ENCODE peak calls at places on chromosomes 11 and 22, in seven cellular contexts. One of them, this sample, is unnamed.

GRCh38 chr11:34492806-34493414 is 20.7 kb downstream of the ELF5 start:
- DNase-seq in trophoblast cell: peak; percentile 48
- DNase-seq in tibial artery: peak; percentile 79
- DNase-seq in body of pancreas: peak; percentile 71
- DNase-seq in sigmoid colon: no peak
- DNase-seq in A549: peak; percentile 66
- DNase-seq in SK-N-MC: peak; percentile 42
- DNase-seq in this sample: peak; percentile 54

GRCh38 chr11:16902979-16903378 is 111.2 kb downstream of the PLEKHA7 start:
- DNase-seq in A549: no peak
- DNase-seq in body of pancreas: no peak
- DNase-seq in sigmoid colon: no peak
- DNase-seq in tibial artery: no peak
- DNase-seq in trophoblast cell: no peak
- DNase-seq in SK-N-MC: no peak
- DNase-seq in this sample: no peak

GRCh38 chr22:50724616-50725015 is 13.4 kb upstream of the ACR start:
- DNase-seq in trophoblast cell: no peak
- DNase-seq in A549: no peak
- DNase-seq in body of pancreas: no peak
- DNase-seq in tibial artery: no peak
- DNase-seq in sigmoid colon: no peak
- DNase-seq in SK-N-MC: no peak
- DNase-seq in this sample: no peak

GRCh38 chr22:41983516-41983915 is 14.3 kb downstream of the SEPTIN3 start:
- DNase-seq in SK-N-MC: peak; percentile 45
- DNase-seq in A549: no peak
- DNase-seq in body of pancreas: no peak
- DNase-seq in tibial artery: no peak
- DNase-seq in trophoblast cell: peak; percentile 76
- DNase-seq in sigmoid colon: no peak
- DNase-seq in this sample: no peak

GRCh38 chr11:66857234-66857926 is 516 bp downstream of the LRFN4 start:
- DNase-seq in SK-N-MC: no peak
- DNase-seq in sigmoid colon: peak; percentile 63
- DNase-seq in body of pancreas: no peak
- DNase-seq in A549: peak; percentile 34
- DNase-seq in trophoblast cell: no peak
- DNase-seq in tibial artery: no peak
- DNase-seq in this sample: no peak

GRCh38 chr11:76939219-76939631 is 78.5 kb downstream of the ACER3 start:
- DNase-seq in body of pancreas: no peak
- DNase-seq in sigmoid colon: no peak
- DNase-seq in SK-N-MC: no peak
- DNase-seq in A549: peak; percentile 46
- DNase-seq in trophoblast cell: no peak
- DNase-seq in tibial artery: no peak
- DNase-seq in this sample: no peak

GRCh38 chr22:47259049-47259448 is 496.6 kb downstream of the TBC1D22A start:
- DNase-seq in trophoblast cell: no peak
- DNase-seq in SK-N-MC: no peak
- DNase-seq in A549: no peak
- DNase-seq in tibial artery: no peak
- DNase-seq in sigmoid colon: no peak
- DNase-seq in body of pancreas: no peak
- DNase-seq in this sample: no peak

GRCh38 chr22:43889366-43890253 is 2.2 kb downstream of the PNPLA5 start:
- DNase-seq in sigmoid colon: peak; percentile 39
- DNase-seq in body of pancreas: no peak
- DNase-seq in A549: peak; percentile 44
- DNase-seq in tibial artery: no peak
- DNase-seq in SK-N-MC: no peak
- DNase-seq in trophoblast cell: no peak
- DNase-seq in this sample: no peak

GRCh38 chr11:17827006-17827405 is 92.4 kb downstream of the KCNC1 start:
- DNase-seq in trophoblast cell: no peak
- DNase-seq in A549: peak; percentile 12
- DNase-seq in body of pancreas: no peak
- DNase-seq in sigmoid colon: no peak
- DNase-seq in tibial artery: no peak
- DNase-seq in SK-N-MC: no peak
- DNase-seq in this sample: peak; percentile 16

GRCh38 chr22:17281026-17281809 is 62.0 kb upstream of the ADA2 start:
- DNase-seq in SK-N-MC: no peak
- DNase-seq in trophoblast cell: no peak
- DNase-seq in body of pancreas: no peak
- DNase-seq in A549: no peak
- DNase-seq in sigmoid colon: peak; percentile 30
- DNase-seq in tibial artery: no peak
- DNase-seq in this sample: no peak

GRCh38 chr11:43919852-43920597 is 22.4 kb upstream of the C11orf96 start:
- DNase-seq in trophoblast cell: no peak
- DNase-seq in SK-N-MC: no peak
- DNase-seq in tibial artery: no peak
- DNase-seq in sigmoid colon: no peak
- DNase-seq in body of pancreas: no peak
- DNase-seq in A549: no peak
- DNase-seq in this sample: no peak

GRCh38 chr11:65801153-65801987 is 14.5 kb downstream of the OVOL1 start:
- DNase-seq in SK-N-MC: no peak
- DNase-seq in A549: no peak
- DNase-seq in body of pancreas: no peak
- DNase-seq in trophoblast cell: no peak
- DNase-seq in tibial artery: no peak
- DNase-seq in sigmoid colon: no peak
- DNase-seq in this sample: no peak

GRCh38 chr22:31329453-31330215 is 16.5 kb downstream of the PATZ1 start:
- DNase-seq in tibial artery: no peak
- DNase-seq in SK-N-MC: no peak
- DNase-seq in body of pancreas: no peak
- DNase-seq in sigmoid colon: no peak
- DNase-seq in trophoblast cell: no peak
- DNase-seq in A549: no peak
- DNase-seq in this sample: no peak

GRCh38 chr22:24376606-24377005 is 50.8 kb upstream of the ADORA2A start:
- DNase-seq in A549: no peak
- DNase-seq in trophoblast cell: no peak
- DNase-seq in body of pancreas: no peak
- DNase-seq in sigmoid colon: no peak
- DNase-seq in tibial artery: no peak
- DNase-seq in SK-N-MC: no peak
- DNase-seq in this sample: no peak

GRCh38 chr22:31615940-31616314 is 46.1 kb downstream of the PISD start:
- DNase-seq in trophoblast cell: no peak
- DNase-seq in A549: no peak
- DNase-seq in tibial artery: no peak
- DNase-seq in sigmoid colon: no peak
- DNase-seq in SK-N-MC: no peak
- DNase-seq in body of pancreas: no peak
- DNase-seq in this sample: no peak

GRCh38 chr22:42360348-42360747 is 71.9 kb downstream of the NFAM1 start:
- DNase-seq in body of pancreas: peak; percentile 77
- DNase-seq in SK-N-MC: no peak
- DNase-seq in A549: no peak
- DNase-seq in trophoblast cell: no peak
- DNase-seq in sigmoid colon: no peak
- DNase-seq in tibial artery: no peak
- DNase-seq in this sample: no peak

GRCh38 chr11:65745049-65745448 is 24.5 kb upstream of the RNASEH2C start:
- DNase-seq in trophoblast cell: peak; percentile 38
- DNase-seq in A549: no peak
- DNase-seq in SK-N-MC: no peak
- DNase-seq in tibial artery: no peak
- DNase-seq in body of pancreas: no peak
- DNase-seq in sigmoid colon: no peak
- DNase-seq in this sample: no peak

GRCh38 chr22:49670610-49671330 is 156.9 kb downstream of the BRD1 start:
- DNase-seq in A549: no peak
- DNase-seq in sigmoid colon: peak; percentile 56
- DNase-seq in tibial artery: no peak
- DNase-seq in body of pancreas: no peak
- DNase-seq in trophoblast cell: no peak
- DNase-seq in SK-N-MC: no peak
- DNase-seq in this sample: no peak

GRCh38 chr11:110356769-110357671 is 60.6 kb upstream of the RDX start:
- DNase-seq in trophoblast cell: peak; percentile 57
- DNase-seq in A549: peak; percentile 92
- DNase-seq in sigmoid colon: no peak
- DNase-seq in SK-N-MC: no peak
- DNase-seq in tibial artery: no peak
- DNase-seq in body of pancreas: peak; percentile 49
- DNase-seq in this sample: no peak

GRCh38 chr11:102966011-102966410 is 10.5 kb upstream of the MMP13 start:
- DNase-seq in tibial artery: no peak
- DNase-seq in trophoblast cell: no peak
- DNase-seq in body of pancreas: no peak
- DNase-seq in A549: no peak
- DNase-seq in SK-N-MC: no peak
- DNase-seq in sigmoid colon: no peak
- DNase-seq in this sample: no peak

GRCh38 chr11:102967497-102967896 is 12.0 kb upstream of the MMP13 start:
- DNase-seq in A549: no peak
- DNase-seq in body of pancreas: no peak
- DNase-seq in trophoblast cell: no peak
- DNase-seq in SK-N-MC: peak; percentile 68
- DNase-seq in sigmoid colon: no peak
- DNase-seq in tibial artery: no peak
- DNase-seq in this sample: no peak

GRCh38 chr11:102964867-102965266 is 9.3 kb upstream of the MMP13 start:
- DNase-seq in SK-N-MC: no peak
- DNase-seq in sigmoid colon: no peak
- DNase-seq in A549: no peak
- DNase-seq in tibial artery: no peak
- DNase-seq in body of pancreas: no peak
- DNase-seq in trophoblast cell: no peak
- DNase-seq in this sample: no peak
- H3K27ac ChIP-seq in SK-N-MC: no peak overlapping the region
- H3K27ac ChIP-seq in sigmoid colon: no peak overlapping the region
- H3K27ac ChIP-seq in A549: no peak overlapping the region
- H3K27ac ChIP-seq in tibial artery: no peak overlapping the region
- H3K27ac ChIP-seq in body of pancreas: no peak overlapping the region
- H3K27ac ChIP-seq in trophoblast cell: no peak overlapping the region
- H3K27ac ChIP-seq in this sample: no peak overlapping the region

GRCh38 chr22:35598396-35598710 is 18.8 kb downstream of the MB start:
- DNase-seq in body of pancreas: no peak
- DNase-seq in trophoblast cell: no peak
- DNase-seq in sigmoid colon: no peak
- DNase-seq in A549: no peak
- DNase-seq in tibial artery: no peak
- DNase-seq in SK-N-MC: no peak
- DNase-seq in this sample: no peak

GRCh38 chr22:35597692-35598395 is 19.3 kb downstream of the MB start:
- DNase-seq in SK-N-MC: no peak
- DNase-seq in tibial artery: no peak
- DNase-seq in body of pancreas: peak; percentile 81
- DNase-seq in A549: no peak
- DNase-seq in sigmoid colon: no peak
- DNase-seq in trophoblast cell: no peak
- DNase-seq in this sample: no peak

GRCh38 chr22:35594686-35595085 is 22.4 kb downstream of the MB start:
- DNase-seq in A549: no peak
- DNase-seq in tibial artery: no peak
- DNase-seq in SK-N-MC: no peak
- DNase-seq in trophoblast cell: no peak
- DNase-seq in body of pancreas: no peak
- DNase-seq in sigmoid colon: no peak
- DNase-seq in this sample: no peak

GRCh38 chr22:35599364-35599763 is 17.8 kb downstream of the MB start:
- DNase-seq in body of pancreas: no peak
- DNase-seq in sigmoid colon: no peak
- DNase-seq in SK-N-MC: no peak
- DNase-seq in tibial artery: no peak
- DNase-seq in trophoblast cell: no peak
- DNase-seq in A549: no peak
- DNase-seq in this sample: no peak

DNA sequence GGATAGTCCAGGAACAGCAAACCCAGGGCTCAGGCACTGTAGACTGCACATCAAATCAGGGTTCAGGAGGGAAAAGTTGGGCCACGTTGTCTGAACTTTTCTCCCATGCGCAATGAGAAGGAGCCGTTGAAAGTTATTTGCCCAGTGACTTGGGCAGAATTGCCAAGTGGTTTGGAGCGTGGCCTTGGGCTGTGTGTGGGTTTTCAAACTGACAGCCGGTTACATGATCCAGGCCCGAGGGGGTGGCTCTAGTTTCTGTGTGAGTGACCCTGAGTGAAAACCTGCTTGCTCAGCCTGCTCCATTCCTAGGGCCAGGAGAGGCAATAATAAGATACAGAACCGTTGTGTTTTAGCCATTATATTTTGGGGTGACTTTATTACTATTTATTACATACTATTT is 20.3 kb downstream of the MB start:
- DNase-seq in body of pancreas: peak; percentile 66
- DNase-seq in sigmoid colon: peak; percentile 92
- DNase-seq in A549: no peak
- DNase-seq in SK-N-MC: no peak
- DNase-seq in trophoblast cell: no peak
- DNase-seq in tibial artery: no peak
- DNase-seq in this sample: no peak
- H3K27ac ChIP-seq in body of pancreas: no peak overlapping the region
- H3K27ac ChIP-seq in sigmoid colon: peak overlapping the region; percentile 73
- H3K27ac ChIP-seq in A549: no peak overlapping the region
- H3K27ac ChIP-seq in SK-N-MC: no peak overlapping the region
- H3K27ac ChIP-seq in trophoblast cell: peak overlapping the region; percentile 33
- H3K27ac ChIP-seq in tibial artery: no peak overlapping the region
- H3K27ac ChIP-seq in this sample: no peak overlapping the region

DNA sequence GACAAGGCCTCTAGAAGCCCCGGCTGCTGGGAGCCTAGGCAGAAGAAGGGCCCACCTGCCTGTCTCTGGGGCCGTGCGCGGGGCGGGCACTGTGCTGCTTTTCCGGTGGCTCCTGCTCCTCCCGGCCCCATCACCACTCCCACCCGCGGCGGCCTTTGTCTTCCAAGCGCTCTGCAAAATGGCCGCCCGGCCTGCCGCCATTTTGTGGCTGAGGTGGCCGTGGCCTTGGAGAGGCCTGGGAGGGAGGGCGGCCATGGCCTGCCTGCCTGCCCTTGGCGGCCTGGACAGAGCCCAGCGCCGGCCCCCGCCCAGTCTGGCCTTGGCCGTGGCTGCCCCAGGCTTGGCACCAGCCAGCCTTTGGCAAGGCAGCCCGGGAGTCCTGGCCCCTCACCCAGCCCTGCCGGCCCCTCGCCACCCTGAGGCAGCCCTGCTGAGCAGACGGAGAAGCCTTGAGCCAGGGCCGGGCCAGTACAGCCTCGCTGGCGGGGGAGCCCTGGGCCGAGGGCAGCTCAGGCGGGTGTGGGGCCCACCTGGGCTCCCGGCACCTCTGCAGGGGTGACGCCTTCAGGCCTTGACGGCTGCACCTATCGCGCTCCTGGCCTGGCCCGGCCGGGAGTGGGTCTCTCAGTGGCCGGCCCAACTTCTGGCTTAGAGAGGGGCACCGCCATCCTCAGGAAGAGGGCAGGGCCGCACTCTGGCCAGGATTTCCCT is 46.0 kb upstream of the PPARA start:
- DNase-seq in trophoblast cell: no peak
- DNase-seq in tibial artery: no peak
- DNase-seq in sigmoid colon: no peak
- DNase-seq in body of pancreas: peak; percentile 94
- DNase-seq in A549: no peak
- DNase-seq in SK-N-MC: no peak
- DNase-seq in this sample: no peak
- H3K27ac ChIP-seq in trophoblast cell: no peak overlapping the region
- H3K27ac ChIP-seq in tibial artery: peak overlapping the region; percentile 73
- H3K27ac ChIP-seq in sigmoid colon: peak overlapping the region; percentile 92
- H3K27ac ChIP-seq in body of pancreas: peak overlapping the region; percentile 95
- H3K27ac ChIP-seq in A549: peak overlapping the region; percentile 93
- H3K27ac ChIP-seq in SK-N-MC: peak overlapping the region; percentile 42
- H3K27ac ChIP-seq in this sample: no peak overlapping the region

GRCh38 chr11:85976525-85976924 is 92.4 kb downstream of the PICALM start:
- DNase-seq in A549: no peak
- DNase-seq in SK-N-MC: no peak
- DNase-seq in trophoblast cell: no peak
- DNase-seq in tibial artery: no peak
- DNase-seq in sigmoid colon: no peak
- DNase-seq in body of pancreas: no peak
- DNase-seq in this sample: no peak
- H3K27ac ChIP-seq in A549: no peak overlapping the region
- H3K27ac ChIP-seq in SK-N-MC: no peak overlapping the region
- H3K27ac ChIP-seq in trophoblast cell: no peak overlapping the region
- H3K27ac ChIP-seq in tibial artery: peak overlapping the region; percentile 11
- H3K27ac ChIP-seq in sigmoid colon: peak overlapping the region; percentile 1
- H3K27ac ChIP-seq in body of pancreas: no peak overlapping the region
- H3K27ac ChIP-seq in this sample: no peak overlapping the region

This sample was measured in iPS DF 6.9.